ENCODE peak calls at places on chromosomes 12 and 14, in eight cellular contexts. X, U, R, E, T, Z, Y and C are unnamed samples.

GRCh38 chr12:2161478-2161877 is 108.7 kb downstream of the CACNA1C start:
- DNase-seq in X (no peak), U (no peak), R (no peak), E (no peak), T (no peak), Z (no peak), Y (peak), C (no peak)

GRCh38 chr12:25958254-25959068 is at the start of gene RASSF8:
- DNase-seq in X (peak), U (no peak), R (peak), E (no peak), T (peak), Z (peak), Y (peak), C (no peak)

GRCh38 chr12:77940566-77940965 is 109.9 kb downstream of the NAV3 start:
- DNase-seq in X (no peak), U (no peak), R (no peak), E (no peak), T (peak), Z (no peak), Y (no peak), C (no peak)

GRCh38 chr14:22556021-22556989 is 32.7 kb downstream of the DAD1 start:
- DNase-seq in X (peak), U (peak), R (peak), E (peak), T (peak), Z (peak), Y (no peak), C (peak)

GRCh38 chr12:92224685-92225331 is 79.2 kb upstream of the BTG1 start:
- DNase-seq in X (no peak), U (no peak), R (no peak), E (no peak), T (no peak), Z (no peak), Y (no peak), C (no peak)

GRCh38 chr12:54220092-54220557 is 31.3 kb upstream of the SMUG1 start:
- DNase-seq in X (no peak), U (peak), R (peak), E (no peak), T (peak), Z (peak), Y (peak), C (peak)

GRCh38 chr12:105783983-105784947 is 354.5 kb downstream of the NUAK1 start:
- DNase-seq in X (no peak), U (no peak), R (no peak), E (no peak), T (no peak), Z (no peak), Y (no peak), C (no peak)

GRCh38 chr12:108821407-108822397 is 35.7 kb downstream of the SSH1 start:
- DNase-seq in X (no peak), U (no peak), R (peak), E (no peak), T (no peak), Z (no peak), Y (no peak), C (no peak)